ENCODE peak calls at places on chromosomes 12 and 14, in four cellular contexts. One of them, this sample, is unnamed.

GRCh38 chr12:76558684-76559276 is 791 bp downstream of the OSBPL8 start:
- DNase-seq in BE2C: peak; percentile 68
- DNase-seq in thyroid gland: peak; percentile 48
- DNase-seq in fibroblast of the aortic adventitia: peak; percentile 33
- DNase-seq in this sample: no peak

GRCh38 chr14:55599250-55599879 is 19.4 kb downstream of the KTN1 start:
- DNase-seq in BE2C: peak; percentile 83
- DNase-seq in thyroid gland: no peak
- DNase-seq in fibroblast of the aortic adventitia: no peak
- DNase-seq in this sample: no peak

GRCh38 chr14:37708481-37708880 is 113.1 kb downstream of the TTC6 start:
- DNase-seq in thyroid gland: no peak
- DNase-seq in fibroblast of the aortic adventitia: no peak
- DNase-seq in BE2C: no peak
- DNase-seq in this sample: no peak

GRCh38 chr14:74712499-74713394 is at the start of the genes AREL1 and FCF1:
- DNase-seq in fibroblast of the aortic adventitia: peak; percentile 93
- DNase-seq in thyroid gland: peak; percentile 74
- DNase-seq in BE2C: peak; percentile 83
- DNase-seq in this sample: peak; percentile 63

GRCh38 chr14:76953196-76953945 is 75.1 kb downstream of the IRF2BPL start:
- DNase-seq in BE2C: peak; percentile 32
- DNase-seq in fibroblast of the aortic adventitia: peak; percentile 79
- DNase-seq in thyroid gland: peak; percentile 87
- DNase-seq in this sample: no peak

GRCh38 chr12:107091989-107092641 is 1.2 kb downstream of the CRY1 start:
- DNase-seq in thyroid gland: peak; percentile 31
- DNase-seq in BE2C: peak; percentile 46
- DNase-seq in fibroblast of the aortic adventitia: peak; percentile 97
- DNase-seq in this sample: peak; percentile 89

GRCh38 chr12:92717202-92717601 is 14.4 kb downstream of the PLEKHG7 start:
- DNase-seq in thyroid gland: no peak
- DNase-seq in BE2C: no peak
- DNase-seq in fibroblast of the aortic adventitia: peak; percentile 71
- DNase-seq in this sample: no peak

GRCh38 chr12:74365178-74365964 is 172.3 kb upstream of the ATXN7L3B start:
- DNase-seq in fibroblast of the aortic adventitia: peak; percentile 66
- DNase-seq in thyroid gland: peak; percentile 8
- DNase-seq in BE2C: peak; percentile 62
- DNase-seq in this sample: no peak

GRCh38 chr12:13472690-13473089 is 276.2 kb downstream of the EMP1 start:
- DNase-seq in BE2C: no peak
- DNase-seq in fibroblast of the aortic adventitia: peak; percentile 1
- DNase-seq in thyroid gland: no peak
- DNase-seq in this sample: no peak

GRCh38 chr12:54173066-54173726 is 15.6 kb downstream of the SMUG1 start:
- DNase-seq in BE2C: peak; percentile 63
- DNase-seq in fibroblast of the aortic adventitia: peak; percentile 20
- DNase-seq in thyroid gland: peak; percentile 8
- DNase-seq in this sample: no peak

GRCh38 chr12:19440019-19440858 is 947 bp downstream of the AEBP2 start:
- DNase-seq in thyroid gland: peak; percentile 54
- DNase-seq in fibroblast of the aortic adventitia: peak; percentile 50
- DNase-seq in BE2C: peak; percentile 69
- DNase-seq in this sample: no peak

GRCh38 chr14:59772252-59772651 is 98.3 kb downstream of the RTN1 start:
- DNase-seq in fibroblast of the aortic adventitia: no peak
- DNase-seq in thyroid gland: no peak
- DNase-seq in BE2C: no peak
- DNase-seq in this sample: no peak

GRCh38 chr12:57546438-57547365 is at the start of gene DCTN2:
- DNase-seq in thyroid gland: peak; percentile 96
- DNase-seq in BE2C: peak; percentile 97
- DNase-seq in fibroblast of the aortic adventitia: peak; percentile 98
- DNase-seq in this sample: peak; percentile 67
- TF ChIP-seq CTCF in thyroid gland: peak; percentile 19
- TF ChIP-seq CTCF in BE2C: no peak
- TF ChIP-seq CTCF in fibroblast of the aortic adventitia: no peak
- TF ChIP-seq CTCF in this sample: peak; percentile 39

DNA sequence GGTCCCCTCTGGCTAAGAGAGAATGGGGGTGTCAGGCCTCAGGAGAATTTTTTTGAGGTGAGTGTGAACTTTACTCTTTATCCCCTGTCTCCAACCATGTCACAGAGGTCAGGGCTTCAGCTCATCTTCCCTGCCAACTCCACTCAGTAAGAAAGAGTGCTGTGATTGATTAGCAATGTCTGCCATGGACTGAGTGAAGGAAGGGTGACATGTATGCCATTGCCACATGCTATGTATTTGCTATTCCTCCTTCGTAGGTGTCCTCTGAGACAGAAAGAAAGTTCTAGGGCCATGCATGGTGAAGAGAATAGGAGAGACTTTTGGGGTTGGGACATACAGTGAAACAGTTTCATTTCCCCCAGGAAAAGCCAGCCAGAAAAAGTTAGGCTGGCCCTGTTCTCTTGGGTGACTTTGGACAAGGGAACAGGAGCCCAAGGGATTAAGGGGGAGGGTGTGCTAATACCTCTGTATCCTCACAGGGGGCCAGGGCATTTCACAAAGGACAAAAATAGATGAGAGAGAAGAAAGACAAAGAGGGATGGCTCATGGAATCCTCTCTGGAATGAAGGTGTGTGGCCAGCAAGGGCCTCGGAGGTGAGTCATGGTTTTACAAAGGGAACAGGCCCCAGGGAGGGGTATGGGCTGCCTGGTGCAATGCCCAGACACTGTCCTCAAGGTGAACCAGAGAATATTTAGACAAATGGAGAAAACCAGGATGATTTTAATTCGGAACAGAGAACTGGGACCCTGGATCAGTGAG is 13.9 kb upstream of the MYL2 start:
- DNase-seq in fibroblast of the aortic adventitia: peak; percentile 27
- DNase-seq in thyroid gland: no peak
- DNase-seq in BE2C: no peak
- DNase-seq in this sample: no peak
- H3K4me3 ChIP-seq in fibroblast of the aortic adventitia: no peak overlapping the region
- H3K4me3 ChIP-seq in thyroid gland: no peak overlapping the region
- H3K4me3 ChIP-seq in BE2C: no peak overlapping the region
- H3K4me3 ChIP-seq in this sample: no peak overlapping the region

GRCh38 chr12:85138833-85139232 is 102.7 kb downstream of the LRRIQ1 start:
- DNase-seq in thyroid gland: no peak
- DNase-seq in BE2C: no peak
- DNase-seq in fibroblast of the aortic adventitia: no peak
- DNase-seq in this sample: no peak
- TF ChIP-seq CTCF in thyroid gland: no peak
- TF ChIP-seq CTCF in BE2C: no peak
- TF ChIP-seq CTCF in fibroblast of the aortic adventitia: no peak
- TF ChIP-seq CTCF in this sample: no peak

GRCh38 chr12:27900920-27901879 is 71.3 kb downstream of the PTHLH start:
- DNase-seq in thyroid gland: no peak
- DNase-seq in fibroblast of the aortic adventitia: no peak
- DNase-seq in BE2C: no peak
- DNase-seq in this sample: no peak
- H3K4me3 ChIP-seq in thyroid gland: no peak overlapping the region
- H3K4me3 ChIP-seq in fibroblast of the aortic adventitia: no peak overlapping the region
- H3K4me3 ChIP-seq in BE2C: no peak overlapping the region
- H3K4me3 ChIP-seq in this sample: no peak overlapping the region

This sample was measured in epithelial cell of proximal tubule.